ENCODE peak calls at places on chromosome 13, in five cellular contexts. T is mesenchymal stem cell; I is DND-41; H is CD8-positive, alpha-beta T cell; N is adrenal gland. D is an unnamed sample. For H3K9me3, the result is how much of the 10 kb centered on the place peaks cover.

GRCh38 chr13:35747594-35747993 is 271.1 kb upstream of the MAB21L1 start:
- DNase-seq in T (no peak), I (no peak), H (no peak), N (no peak), D (no peak)

GRCh38 chr13:94214979-94215378 is 264.5 kb downstream of the DCT start:
- DNase-seq in T (no peak), I (no peak), H (no peak), N (no peak), D (no peak)

GRCh38 chr13:49292742-49293498 is 45.2 kb downstream of the CDADC1 start:
- DNase-seq in T (peak), I (peak), H (no peak), N (peak), D (no peak)

GRCh38 chr13:60627071-60627686 is 230.2 kb downstream of the TDRD3 start:
- DNase-seq in T (peak), I (peak), H (no peak), N (peak), D (no peak)

GRCh38 chr13:76884571-76885202 is 1.5 kb downstream of the KCTD12 start:
- DNase-seq in T (peak), I (no peak), H (no peak), N (peak), D (no peak)

GRCh38 chr13:75366380-75367280 is 115.3 kb downstream of the TBC1D4 start:
- DNase-seq in T (no peak), I (no peak), H (no peak), N (no peak), D (no peak)

GRCh38 chr13:109989155-109989554 is 202.8 kb upstream of the IRS2 start:
- DNase-seq in T (peak), I (no peak), H (no peak), N (no peak), D (no peak)

GRCh38 chr13:110127986-110128511 is 178.9 kb downstream of the COL4A1 start:
- DNase-seq in T (no peak), I (no peak), H (no peak), N (no peak), D (no peak)

GRCh38 chr13:41709511-41709910 is 251.4 kb downstream of the VWA8 start:
- DNase-seq in T (no peak), I (no peak), H (no peak), N (no peak), D (no peak)

GRCh38 chr13:59801107-59801880 is 362.4 kb downstream of the DIAPH3 start:
- DNase-seq in T (no peak), I (no peak), H (no peak), N (no peak), D (no peak)

GRCh38 chr13:93098972-93099371 is 127.6 kb upstream of the GPC6 start:
- DNase-seq in T (no peak), I (no peak), H (no peak), N (peak), D (no peak)

GRCh38 chr13:75566658-75567057 is 17.1 kb downstream of the UCHL3 start:
- DNase-seq in T (peak), I (no peak), H (no peak), N (no peak), D (no peak)

GRCh38 chr13:103299079-103299478 is 232.9 kb upstream of the SLC10A2 start:
- DNase-seq in T (no peak), I (no peak), H (no peak), N (no peak), D (no peak)

GRCh38 chr13:91144054-91144453 is 203.4 kb upstream of the MIR17HG start:
- DNase-seq in T (no peak), I (no peak), H (no peak), N (no peak), D (no peak)

GRCh38 chr13:25971499-25972145 is 80.2 kb downstream of the SHISA2 start:
- DNase-seq in T (no peak), I (peak), H (peak), N (no peak), D (peak)

GRCh38 chr13:20721454-20722357 is 18.2 kb downstream of the IL17D start:
- DNase-seq in T (peak), I (no peak), H (no peak), N (peak), D (no peak)

GRCh38 chr13:21051675-21052074 is 9.7 kb downstream of the LATS2 start:
- DNase-seq in T (no peak), I (no peak), H (no peak), N (no peak), D (no peak)

GRCh38 chr13:76845367-76845766 is 40.8 kb downstream of the KCTD12 start:
- DNase-seq in T (no peak), I (no peak), H (no peak), N (no peak), D (no peak)

GRCh38 chr13:83753912-83754624 is 128.2 kb downstream of the SLITRK1 start:
- DNase-seq in T (no peak), I (peak), H (no peak), N (no peak), D (no peak)

GRCh38 chr13:24922390-24923304 is 158.7 kb downstream of the RNF17 start:
- DNase-seq in T (peak), I (peak), H (peak), N (peak), D (peak)

GRCh38 chr13:109000207-109000606 is 370.8 kb downstream of the MYO16 start:
- DNase-seq in T (no peak), I (no peak), H (no peak), N (no peak), D (no peak)

GRCh38 chr13:110015253-110015652 is 228.9 kb upstream of the IRS2 start:
- DNase-seq in T (no peak), I (no peak), H (no peak), N (no peak), D (no peak)

GRCh38 chr13:30340367-30341184 is 33.2 kb upstream of the KATNAL1 start:
- DNase-seq in T (peak), I (no peak), H (no peak), N (peak), D (no peak)

GRCh38 chr13:108182652-108183051 is 32.7 kb downstream of the LIG4 start:
- DNase-seq in T (no peak), I (no peak), H (no peak), N (no peak), D (no peak)

GRCh38 chr13:21675095-21676007 is 4.5 kb downstream of the FGF9 start:
- DNase-seq in T (no peak), I (no peak), H (peak), N (peak), D (no peak)

GRCh38 chr13:49296659-49297058 is 48.9 kb downstream of the CDADC1 start:
- DNase-seq in T (no peak), I (no peak), H (no peak), N (no peak), D (no peak)

GRCh38 chr13:34608326-34608725 is 333.7 kb upstream of the NBEA start:
- DNase-seq in T (no peak), I (no peak), H (no peak), N (no peak), D (no peak)

GRCh38 chr13:112842931-112843391 is 126.1 kb upstream of the MCF2L start:
- DNase-seq in T (no peak), I (no peak), H (no peak), N (no peak), D (no peak)

GRCh38 chr13:45773236-45773635 is 71.1 kb downstream of the CBY2 start:
- DNase-seq in T (peak), I (no peak), H (no peak), N (no peak), D (no peak)

GRCh38 chr13:44575741-44576395 is at the start of gene TSC22D1:
- DNase-seq in T (peak), I (peak), H (peak), N (peak), D (peak)

GRCh38 chr13:95641961-95642621 is 2.4 kb downstream of the DZIP1 start:
- DNase-seq in T (peak), I (no peak), H (no peak), N (no peak), D (no peak)

GRCh38 chr13:87527036-87527435 is 144.1 kb upstream of the SLITRK5 start:
- DNase-seq in T (no peak), I (no peak), H (no peak), N (no peak), D (no peak)

GRCh38 chr13:39811051-39811450 is 155.6 kb downstream of the COG6 start:
- DNase-seq in T (no peak), I (no peak), H (no peak), N (no peak), D (no peak)

GRCh38 chr13:99969368-99969933 is 2.1 kb downstream of the ZIC5 start:
- DNase-seq in T (no peak), I (no peak), H (no peak), N (no peak), D (no peak)
- H3K9me3 ChIP-seq in T (under half), I (under half), H (under half), N (under half), D (under half)

DNA sequence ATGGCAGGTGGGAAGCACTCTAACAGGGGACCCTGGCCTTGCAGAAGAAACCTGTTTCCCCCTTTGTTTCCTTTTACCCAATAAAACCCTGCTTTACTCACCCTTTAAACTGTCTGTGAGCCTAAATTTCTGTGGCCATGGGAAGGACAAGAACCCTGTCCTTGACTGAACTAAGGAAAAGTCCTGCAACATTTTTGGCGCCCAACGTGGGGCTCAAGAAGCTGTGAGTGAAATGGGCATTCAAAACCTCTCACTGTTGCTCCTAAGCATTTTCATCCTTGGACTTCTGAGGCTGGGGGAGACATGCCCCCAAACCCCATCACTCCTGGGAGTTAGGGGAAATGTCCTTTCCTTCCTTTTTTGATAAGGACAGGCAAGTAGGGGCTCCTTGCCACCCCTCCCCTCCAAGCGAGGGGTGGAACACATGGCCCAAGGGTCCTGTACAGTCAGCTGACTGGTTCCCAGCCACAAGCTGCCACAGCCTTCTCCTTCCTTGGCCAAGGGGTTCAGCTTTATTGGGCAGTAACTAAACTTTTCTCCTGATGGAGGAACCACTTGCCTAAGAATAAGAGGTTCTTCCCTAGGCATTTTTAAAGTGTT is 381.6 kb downstream of the KLF5 start:
- DNase-seq in T (peak), I (peak), H (no peak), N (no peak), D (no peak)
- H3K9me3 ChIP-seq in T (half or more), I (under half), H (under half), N (under half), D (under half)

GRCh38 chr13:29137016-29137415 is 316.9 kb downstream of the MTUS2 start:
- DNase-seq in T (no peak), I (no peak), H (no peak), N (no peak), D (no peak)
- H3K9me3 ChIP-seq in T (under half), I (under half), H (under half), N (under half), D (under half)

GRCh38 chr13:53946500-53946899 is 917.9 kb downstream of the OLFM4 start:
- DNase-seq in T (no peak), I (no peak), H (no peak), N (no peak), D (no peak)
- H3K9me3 ChIP-seq in T (under half), I (under half), H (under half), N (under half), D (under half)

GRCh38 chr13:32248789-32249188 is 66.4 kb downstream of the ZAR1L start:
- DNase-seq in T (no peak), I (no peak), H (no peak), N (no peak), D (no peak)
- H3K9me3 ChIP-seq in T (under half), I (under half), H (under half), N (under half), D (under half)

DNA sequence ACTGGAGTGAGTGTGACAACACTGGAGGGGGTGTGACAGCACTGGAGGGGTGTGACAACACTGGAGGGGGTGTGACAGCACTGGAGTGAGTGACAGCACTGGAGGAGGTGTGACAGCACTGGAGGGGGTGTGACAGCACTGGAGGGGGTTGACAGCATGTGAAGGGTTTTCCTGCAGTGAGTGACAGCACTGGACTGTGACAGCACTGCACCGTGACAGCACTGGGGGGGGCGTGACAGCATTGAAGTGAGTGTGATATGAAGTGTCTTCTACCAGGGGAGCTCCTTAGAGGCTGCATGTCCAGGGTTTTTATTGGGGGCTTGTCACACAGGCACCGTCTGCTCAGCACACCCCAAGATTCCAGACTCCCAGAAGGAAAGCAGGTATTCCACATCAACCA is 274.8 kb downstream of the TEX29 start:
- DNase-seq in T (no peak), I (no peak), H (no peak), N (no peak), D (no peak)
- H3K9me3 ChIP-seq in T (under half), I (under half), H (under half), N (under half), D (under half)

GRCh38 chr13:28357846-28358496 is 137.0 kb downstream of the FLT1 start:
- DNase-seq in T (peak), I (no peak), H (no peak), N (no peak), D (no peak)

GRCh38 chr13:28356506-28357064 is 138.3 kb downstream of the FLT1 start:
- DNase-seq in T (peak), I (no peak), H (no peak), N (no peak), D (no peak)

GRCh38 chr13:28355822-28356371 is 139.0 kb downstream of the FLT1 start:
- DNase-seq in T (peak), I (peak), H (no peak), N (no peak), D (no peak)

GRCh38 chr13:28358673-28359072 is 136.3 kb downstream of the FLT1 start:
- DNase-seq in T (no peak), I (no peak), H (no peak), N (no peak), D (no peak)

GRCh38 chr13:28357247-28357825 is 137.6 kb downstream of the FLT1 start:
- DNase-seq in T (peak), I (no peak), H (no peak), N (no peak), D (no peak)
- H3K9me3 ChIP-seq in T (under half), I (under half), H (under half), N (under half), D (under half)

D was measured in effector memory CD4-positive, alpha-beta T cell.